ENCODE peak calls at places on chromosomes 2 and 18, in ten cellular contexts. One of them, this sample, is unnamed.

GRCh38 chr2:176125215-176126054 is 2.9 kb downstream of the HOXD9 start:
- DNase-seq in PC-3: no peak
- DNase-seq in HT-29: no peak
- DNase-seq in neuronal stem cell: no peak
- DNase-seq in endodermal cell: peak
- DNase-seq in brain microvascular endothelial cell: no peak
- DNase-seq in progenitor cell of endocrine pancreas: no peak
- DNase-seq in stimulated activated CD8-positive, alpha-beta memory T cell treated with anti-CD3 and anti-CD28 coated beads, Interleukin-15, amount 100 ng/mL, for 4 hours: no peak
- DNase-seq in M059J: no peak
- DNase-seq in EH: no peak
- DNase-seq in this sample: no peak

GRCh38 chr2:3498783-3499394 is 20.4 kb downstream of the ADI1 start:
- DNase-seq in PC-3: no peak
- DNase-seq in HT-29: no peak
- DNase-seq in neuronal stem cell: no peak
- DNase-seq in endodermal cell: no peak
- DNase-seq in brain microvascular endothelial cell: no peak
- DNase-seq in progenitor cell of endocrine pancreas: no peak
- DNase-seq in stimulated activated CD8-positive, alpha-beta memory T cell treated with anti-CD3 and anti-CD28 coated beads, Interleukin-15, amount 100 ng/mL, for 4 hours: no peak
- DNase-seq in M059J: no peak
- DNase-seq in EH: no peak
- DNase-seq in this sample: no peak

GRCh38 chr2:109091526-109091925 is 37.5 kb upstream of the SH3RF3 start:
- DNase-seq in PC-3: no peak
- DNase-seq in HT-29: no peak
- DNase-seq in neuronal stem cell: no peak
- DNase-seq in endodermal cell: no peak
- DNase-seq in brain microvascular endothelial cell: no peak
- DNase-seq in progenitor cell of endocrine pancreas: no peak
- DNase-seq in stimulated activated CD8-positive, alpha-beta memory T cell treated with anti-CD3 and anti-CD28 coated beads, Interleukin-15, amount 100 ng/mL, for 4 hours: no peak
- DNase-seq in M059J: no peak
- DNase-seq in EH: no peak
- DNase-seq in this sample: no peak

GRCh38 chr2:7867858-7868257 is 814.0 kb upstream of the ID2 start:
- DNase-seq in PC-3: no peak
- DNase-seq in HT-29: no peak
- DNase-seq in neuronal stem cell: no peak
- DNase-seq in endodermal cell: peak
- DNase-seq in brain microvascular endothelial cell: no peak
- DNase-seq in progenitor cell of endocrine pancreas: no peak
- DNase-seq in stimulated activated CD8-positive, alpha-beta memory T cell treated with anti-CD3 and anti-CD28 coated beads, Interleukin-15, amount 100 ng/mL, for 4 hours: no peak
- DNase-seq in M059J: no peak
- DNase-seq in EH: no peak
- DNase-seq in this sample: no peak

GRCh38 chr2:18682681-18683080 is 93.3 kb upstream of the NT5C1B start:
- DNase-seq in PC-3: no peak
- DNase-seq in HT-29: no peak
- DNase-seq in neuronal stem cell: no peak
- DNase-seq in endodermal cell: no peak
- DNase-seq in brain microvascular endothelial cell: no peak
- DNase-seq in progenitor cell of endocrine pancreas: no peak
- DNase-seq in stimulated activated CD8-positive, alpha-beta memory T cell treated with anti-CD3 and anti-CD28 coated beads, Interleukin-15, amount 100 ng/mL, for 4 hours: no peak
- DNase-seq in M059J: no peak
- DNase-seq in EH: no peak
- DNase-seq in this sample: no peak

GRCh38 chr2:85265304-85265703 is 62.5 kb downstream of the TGOLN2 start:
- DNase-seq in PC-3: no peak
- DNase-seq in HT-29: no peak
- DNase-seq in neuronal stem cell: no peak
- DNase-seq in endodermal cell: no peak
- DNase-seq in brain microvascular endothelial cell: no peak
- DNase-seq in progenitor cell of endocrine pancreas: no peak
- DNase-seq in stimulated activated CD8-positive, alpha-beta memory T cell treated with anti-CD3 and anti-CD28 coated beads, Interleukin-15, amount 100 ng/mL, for 4 hours: no peak
- DNase-seq in M059J: no peak
- DNase-seq in EH: no peak
- DNase-seq in this sample: no peak

GRCh38 chr18:44602380-44602779 is 78.3 kb upstream of the SETBP1 start:
- DNase-seq in PC-3: peak
- DNase-seq in HT-29: no peak
- DNase-seq in neuronal stem cell: no peak
- DNase-seq in endodermal cell: no peak
- DNase-seq in brain microvascular endothelial cell: peak
- DNase-seq in progenitor cell of endocrine pancreas: no peak
- DNase-seq in stimulated activated CD8-positive, alpha-beta memory T cell treated with anti-CD3 and anti-CD28 coated beads, Interleukin-15, amount 100 ng/mL, for 4 hours: no peak
- DNase-seq in M059J: peak
- DNase-seq in EH: peak
- DNase-seq in this sample: no peak

GRCh38 chr2:127143851-127144782 is 37.2 kb upstream of the BIN1 start:
- DNase-seq in PC-3: no peak
- DNase-seq in HT-29: peak
- DNase-seq in neuronal stem cell: no peak
- DNase-seq in endodermal cell: no peak
- DNase-seq in brain microvascular endothelial cell: peak
- DNase-seq in progenitor cell of endocrine pancreas: no peak
- DNase-seq in stimulated activated CD8-positive, alpha-beta memory T cell treated with anti-CD3 and anti-CD28 coated beads, Interleukin-15, amount 100 ng/mL, for 4 hours: no peak
- DNase-seq in M059J: peak
- DNase-seq in EH: peak
- DNase-seq in this sample: no peak

GRCh38 chr2:215320102-215320501 is 8.2 kb downstream of the ATIC start:
- DNase-seq in PC-3: no peak
- DNase-seq in HT-29: no peak
- DNase-seq in neuronal stem cell: no peak
- DNase-seq in endodermal cell: no peak
- DNase-seq in brain microvascular endothelial cell: no peak
- DNase-seq in progenitor cell of endocrine pancreas: no peak
- DNase-seq in stimulated activated CD8-positive, alpha-beta memory T cell treated with anti-CD3 and anti-CD28 coated beads, Interleukin-15, amount 100 ng/mL, for 4 hours: no peak
- DNase-seq in M059J: no peak
- DNase-seq in EH: no peak
- DNase-seq in this sample: no peak

GRCh38 chr2:222057249-222058073 is 241.3 kb downstream of the PAX3 start:
- DNase-seq in PC-3: peak
- DNase-seq in HT-29: peak
- DNase-seq in neuronal stem cell: no peak
- DNase-seq in endodermal cell: no peak
- DNase-seq in brain microvascular endothelial cell: no peak
- DNase-seq in progenitor cell of endocrine pancreas: no peak
- DNase-seq in stimulated activated CD8-positive, alpha-beta memory T cell treated with anti-CD3 and anti-CD28 coated beads, Interleukin-15, amount 100 ng/mL, for 4 hours: no peak
- DNase-seq in M059J: peak
- DNase-seq in EH: peak
- DNase-seq in this sample: peak

GRCh38 chr2:32668254-32668653 is 40.4 kb downstream of the TTC27 start:
- DNase-seq in PC-3: no peak
- DNase-seq in HT-29: no peak
- DNase-seq in neuronal stem cell: no peak
- DNase-seq in endodermal cell: no peak
- DNase-seq in brain microvascular endothelial cell: no peak
- DNase-seq in progenitor cell of endocrine pancreas: no peak
- DNase-seq in stimulated activated CD8-positive, alpha-beta memory T cell treated with anti-CD3 and anti-CD28 coated beads, Interleukin-15, amount 100 ng/mL, for 4 hours: no peak
- DNase-seq in M059J: no peak
- DNase-seq in EH: no peak
- DNase-seq in this sample: no peak

GRCh38 chr18:13237073-13237472 is 18.5 kb downstream of the LDLRAD4 start:
- DNase-seq in PC-3: no peak
- DNase-seq in HT-29: no peak
- DNase-seq in neuronal stem cell: no peak
- DNase-seq in endodermal cell: peak
- DNase-seq in brain microvascular endothelial cell: no peak
- DNase-seq in progenitor cell of endocrine pancreas: no peak
- DNase-seq in stimulated activated CD8-positive, alpha-beta memory T cell treated with anti-CD3 and anti-CD28 coated beads, Interleukin-15, amount 100 ng/mL, for 4 hours: no peak
- DNase-seq in M059J: no peak
- DNase-seq in EH: no peak
- DNase-seq in this sample: no peak

GRCh38 chr2:150126143-150126725 is 361.2 kb downstream of the RND3 start:
- DNase-seq in PC-3: peak
- DNase-seq in HT-29: no peak
- DNase-seq in neuronal stem cell: no peak
- DNase-seq in endodermal cell: no peak
- DNase-seq in brain microvascular endothelial cell: peak
- DNase-seq in progenitor cell of endocrine pancreas: no peak
- DNase-seq in stimulated activated CD8-positive, alpha-beta memory T cell treated with anti-CD3 and anti-CD28 coated beads, Interleukin-15, amount 100 ng/mL, for 4 hours: no peak
- DNase-seq in M059J: peak
- DNase-seq in EH: no peak
- DNase-seq in this sample: no peak

GRCh38 chr2:146370821-146371220 is 1474.0 kb upstream of the ACVR2A start:
- DNase-seq in PC-3: peak
- DNase-seq in HT-29: no peak
- DNase-seq in neuronal stem cell: no peak
- DNase-seq in endodermal cell: no peak
- DNase-seq in brain microvascular endothelial cell: peak
- DNase-seq in progenitor cell of endocrine pancreas: no peak
- DNase-seq in stimulated activated CD8-positive, alpha-beta memory T cell treated with anti-CD3 and anti-CD28 coated beads, Interleukin-15, amount 100 ng/mL, for 4 hours: no peak
- DNase-seq in M059J: no peak
- DNase-seq in EH: peak
- DNase-seq in this sample: no peak

GRCh38 chr2:18901255-18901654 is 311.9 kb upstream of the NT5C1B start:
- DNase-seq in PC-3: no peak
- DNase-seq in HT-29: no peak
- DNase-seq in neuronal stem cell: no peak
- DNase-seq in endodermal cell: no peak
- DNase-seq in brain microvascular endothelial cell: no peak
- DNase-seq in progenitor cell of endocrine pancreas: no peak
- DNase-seq in stimulated activated CD8-positive, alpha-beta memory T cell treated with anti-CD3 and anti-CD28 coated beads, Interleukin-15, amount 100 ng/mL, for 4 hours: no peak
- DNase-seq in M059J: no peak
- DNase-seq in EH: no peak
- DNase-seq in this sample: no peak

GRCh38 chr2:12778369-12778768 is 61.6 kb downstream of the TRIB2 start:
- DNase-seq in PC-3: no peak
- DNase-seq in HT-29: no peak
- DNase-seq in neuronal stem cell: no peak
- DNase-seq in endodermal cell: no peak
- DNase-seq in brain microvascular endothelial cell: no peak
- DNase-seq in progenitor cell of endocrine pancreas: no peak
- DNase-seq in stimulated activated CD8-positive, alpha-beta memory T cell treated with anti-CD3 and anti-CD28 coated beads, Interleukin-15, amount 100 ng/mL, for 4 hours: no peak
- DNase-seq in M059J: no peak
- DNase-seq in EH: no peak
- DNase-seq in this sample: no peak

GRCh38 chr2:7430869-7431641 is 513.8 kb downstream of the RNF144A start:
- DNase-seq in PC-3: peak
- DNase-seq in HT-29: no peak
- DNase-seq in neuronal stem cell: peak
- DNase-seq in endodermal cell: peak
- DNase-seq in brain microvascular endothelial cell: no peak
- DNase-seq in progenitor cell of endocrine pancreas: peak
- DNase-seq in stimulated activated CD8-positive, alpha-beta memory T cell treated with anti-CD3 and anti-CD28 coated beads, Interleukin-15, amount 100 ng/mL, for 4 hours: peak
- DNase-seq in M059J: no peak
- DNase-seq in EH: no peak
- DNase-seq in this sample: no peak

GRCh38 chr2:5409925-5410360 is 282.2 kb upstream of the SOX11 start:
- DNase-seq in PC-3: no peak
- DNase-seq in HT-29: no peak
- DNase-seq in neuronal stem cell: peak
- DNase-seq in endodermal cell: no peak
- DNase-seq in brain microvascular endothelial cell: no peak
- DNase-seq in progenitor cell of endocrine pancreas: no peak
- DNase-seq in stimulated activated CD8-positive, alpha-beta memory T cell treated with anti-CD3 and anti-CD28 coated beads, Interleukin-15, amount 100 ng/mL, for 4 hours: no peak
- DNase-seq in M059J: no peak
- DNase-seq in EH: no peak
- DNase-seq in this sample: no peak

GRCh38 chr2:76008001-76008702 is 297.4 kb upstream of the GCFC2 start:
- DNase-seq in PC-3: no peak
- DNase-seq in HT-29: peak
- DNase-seq in neuronal stem cell: no peak
- DNase-seq in endodermal cell: peak
- DNase-seq in brain microvascular endothelial cell: no peak
- DNase-seq in progenitor cell of endocrine pancreas: no peak
- DNase-seq in stimulated activated CD8-positive, alpha-beta memory T cell treated with anti-CD3 and anti-CD28 coated beads, Interleukin-15, amount 100 ng/mL, for 4 hours: no peak
- DNase-seq in M059J: no peak
- DNase-seq in EH: no peak
- DNase-seq in this sample: no peak

GRCh38 chr2:111164078-111164477 is 43.4 kb downstream of the BCL2L11 start:
- DNase-seq in PC-3: no peak
- DNase-seq in HT-29: no peak
- DNase-seq in neuronal stem cell: no peak
- DNase-seq in endodermal cell: peak
- DNase-seq in brain microvascular endothelial cell: no peak
- DNase-seq in progenitor cell of endocrine pancreas: no peak
- DNase-seq in stimulated activated CD8-positive, alpha-beta memory T cell treated with anti-CD3 and anti-CD28 coated beads, Interleukin-15, amount 100 ng/mL, for 4 hours: no peak
- DNase-seq in M059J: no peak
- DNase-seq in EH: no peak
- DNase-seq in this sample: no peak

GRCh38 chr2:64063924-64064331 is 44.7 kb upstream of the VPS54 start:
- DNase-seq in PC-3: no peak
- DNase-seq in HT-29: no peak
- DNase-seq in neuronal stem cell: no peak
- DNase-seq in endodermal cell: peak
- DNase-seq in brain microvascular endothelial cell: peak
- DNase-seq in progenitor cell of endocrine pancreas: no peak
- DNase-seq in stimulated activated CD8-positive, alpha-beta memory T cell treated with anti-CD3 and anti-CD28 coated beads, Interleukin-15, amount 100 ng/mL, for 4 hours: no peak
- DNase-seq in M059J: peak
- DNase-seq in EH: peak
- DNase-seq in this sample: no peak

This sample was measured in HuH-7.5.